ENCODE peak calls at places on chromosome 4, in nine cellular contexts. O is IMR-90, H is esophagus muscularis mucosa, T is uterus, Z is K562, D is breast epithelium, B is tibial nerve, S is ovary, G is adrenal gland. U is an unnamed sample.
A peak's percentile ranks its signal among the peaks of the same experiment; 100 is the strongest.

GRCh38 chr4:186605261-186605865 is 50.0 kb upstream of the MTNR1A start:
- DNase-seq in Z (no peak), B (no peak), S (no peak), G (no peak), D (no peak), H (no peak), O (no peak), T (no peak), U (no peak)

GRCh38 chr4:185587444-185588161 is 52.3 kb upstream of the PDLIM3 start:
- DNase-seq in T (no peak), D (no peak), B (no peak), H (no peak), O (peak; percentile 68), Z (no peak), S (no peak), G (no peak), U (peak; percentile 31)

GRCh38 chr4:140944539-140944938 is 188.4 kb upstream of the TBC1D9 start:
- DNase-seq in S (no peak), D (no peak), Z (no peak), H (no peak), G (no peak), O (peak; percentile 66), T (no peak), B (no peak), U (no peak)

GRCh38 chr4:104728380-104729122 is 233.9 kb upstream of the CXXC4 start:
- DNase-seq in S (no peak), H (no peak), B (no peak), G (peak; percentile 52), O (peak; percentile 83), D (no peak), Z (no peak), T (no peak), U (no peak)

GRCh38 chr4:122776916-122777315 is 44.4 kb downstream of the BBS12 start:
- DNase-seq in D (no peak), O (no peak), B (no peak), Z (no peak), T (no peak), H (no peak), G (no peak), S (no peak), U (no peak)

GRCh38 chr4:52577285-52577968 is 81.7 kb downstream of the USP46 start:
- DNase-seq in H (no peak), G (no peak), O (peak; percentile 81), T (no peak), S (no peak), Z (no peak), B (no peak), D (no peak), U (no peak)

GRCh38 chr4:179095585-179096228 is 1653.5 kb upstream of the AGA start:
- DNase-seq in D (no peak), S (no peak), B (no peak), G (peak; percentile 26), Z (peak; percentile 8), T (no peak), H (no peak), O (peak; percentile 46), U (no peak)

GRCh38 chr4:113835005-113835404 is 73.5 kb upstream of the CAMK2D start:
- DNase-seq in Z (no peak), T (no peak), O (peak; percentile 75), G (no peak), H (no peak), S (no peak), D (no peak), B (no peak), U (no peak)

GRCh38 chr4:87071401-87071800 is 136.6 kb downstream of the AFF1 start:
- DNase-seq in G (no peak), T (no peak), Z (no peak), B (no peak), S (no peak), O (no peak), D (no peak), H (no peak), U (no peak)

GRCh38 chr4:100547541-100548208 is 29.9 kb upstream of the EMCN start:
- DNase-seq in Z (no peak), S (no peak), H (no peak), B (no peak), T (no peak), G (no peak), O (no peak), D (no peak), U (no peak)

GRCh38 chr4:13399257-13399656 is 84.9 kb downstream of the RAB28 start:
- DNase-seq in T (no peak), Z (no peak), S (no peak), H (no peak), G (no peak), O (peak; percentile 31), B (no peak), D (no peak), U (no peak)

GRCh38 chr4:13396161-13396560 is 88.0 kb downstream of the RAB28 start:
- DNase-seq in T (no peak), G (no peak), O (no peak), S (no peak), B (no peak), H (no peak), Z (no peak), D (no peak), U (no peak)
- TF ChIP-seq CTCF in T (no peak), G (no peak), O (no peak), S (no peak), B (no peak), H (no peak), Z (no peak), D (no peak), U (no peak)

GRCh38 chr4:159103406-159104131 is 690 bp downstream of the RAPGEF2 start:
- DNase-seq in O (peak; percentile 23), D (peak; percentile 43), G (peak; percentile 49), S (peak; percentile 46), H (no peak), B (peak; percentile 17), Z (peak; percentile 60), T (peak; percentile 49), U (peak; percentile 70)

GRCh38 chr4:159105063-159105414 is 2.2 kb downstream of the RAPGEF2 start:
- DNase-seq in Z (no peak), H (no peak), D (no peak), T (no peak), G (no peak), O (peak; percentile 61), B (no peak), S (no peak), U (no peak)

GRCh38 chr4:159101983-159102622 is 776 bp upstream of the RAPGEF2 start:
- DNase-seq in D (no peak), S (no peak), B (no peak), G (no peak), H (no peak), O (no peak), T (no peak), Z (no peak), U (no peak)

GRCh38 chr4:159105761-159106243 is 2.9 kb downstream of the RAPGEF2 start:
- DNase-seq in H (peak; percentile 88), G (no peak), T (no peak), O (peak; percentile 85), B (no peak), S (no peak), Z (no peak), D (no peak), U (no peak)

DNA sequence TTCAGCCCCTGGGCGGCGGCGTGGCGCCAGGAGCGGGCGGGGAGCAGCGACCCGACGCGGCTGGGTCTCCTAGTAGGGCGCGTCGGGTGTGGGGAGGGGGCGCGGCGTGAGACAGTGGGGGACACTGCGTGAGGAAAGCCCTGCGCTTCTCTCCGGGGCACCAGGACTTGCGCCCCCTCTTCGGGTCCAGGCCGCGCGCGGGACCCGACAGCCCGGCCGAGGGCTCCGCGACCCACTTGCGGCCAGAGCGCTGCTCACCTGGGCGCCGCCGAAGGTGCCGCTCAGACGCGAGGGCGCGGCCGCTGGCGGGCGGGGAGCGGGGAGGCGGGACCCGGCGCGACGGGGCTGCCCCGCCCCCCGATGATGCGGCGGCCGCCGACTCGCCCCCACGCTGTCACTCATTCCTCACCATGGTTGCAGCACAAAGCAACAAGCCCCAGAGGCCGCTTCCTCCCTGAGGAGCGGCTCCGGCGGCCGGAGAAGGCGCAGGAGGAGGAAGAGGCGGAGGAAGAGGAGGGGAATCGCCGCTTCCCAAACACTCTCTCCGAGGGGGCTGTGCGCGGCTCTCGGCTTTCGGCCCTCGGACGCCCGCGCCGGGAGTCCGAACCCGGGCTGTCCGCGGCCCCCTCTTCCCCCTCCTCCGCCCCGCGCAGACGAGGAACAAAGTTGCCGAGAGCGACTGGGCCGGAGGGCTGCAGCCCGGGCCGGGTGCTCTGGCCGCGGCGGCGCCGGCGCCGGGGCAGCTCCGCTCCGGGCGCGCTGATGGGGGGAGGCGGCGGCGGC is at the start of gene RAPGEF2:
- DNase-seq in G (peak; percentile 94), O (peak; percentile 91), H (peak; percentile 96), B (peak; percentile 85), Z (peak; percentile 94), T (peak; percentile 89), D (peak; percentile 94), S (peak; percentile 93), U (peak; percentile 95)
- TF ChIP-seq POLR2A in G (peak; percentile 59), O (peak; percentile 93), H (peak; percentile 63), B (peak; percentile 98), Z (peak; percentile 76), T (peak; percentile 96), D (peak; percentile 84), S (peak; percentile 92), U (peak; percentile 93)

GRCh38 chr4:110876866-110877265 is 254.0 kb upstream of the PITX2 start:
- DNase-seq in D (no peak), S (no peak), H (no peak), O (no peak), B (no peak), G (no peak), Z (no peak), T (no peak), U (no peak)
- H3K4me3 ChIP-seq in D (no peak overlapping the region), S (no peak overlapping the region), H (no peak overlapping the region), O (no peak overlapping the region), B (no peak overlapping the region), G (no peak overlapping the region), Z (no peak overlapping the region), T (no peak overlapping the region), U (no peak overlapping the region)

GRCh38 chr4:14883166-14883565 is 119.1 kb upstream of the CPEB2 start:
- DNase-seq in G (no peak), H (no peak), O (no peak), Z (no peak), S (no peak), D (no peak), B (no peak), T (no peak), U (no peak)

GRCh38 chr4:14878681-14879080 is 123.6 kb upstream of the CPEB2 start:
- DNase-seq in Z (no peak), D (no peak), T (no peak), S (no peak), O (no peak), B (no peak), G (no peak), H (no peak), U (no peak)

GRCh38 chr4:14879643-14880042 is 122.6 kb upstream of the CPEB2 start:
- DNase-seq in H (no peak), O (no peak), Z (no peak), S (no peak), G (no peak), B (no peak), D (peak; percentile 79), T (no peak), U (no peak)

GRCh38 chr4:14877246-14878220 is 124.7 kb upstream of the CPEB2 start:
- DNase-seq in B (no peak), O (no peak), D (peak; percentile 38), S (no peak), Z (no peak), H (no peak), G (no peak), T (no peak), U (no peak)

DNA sequence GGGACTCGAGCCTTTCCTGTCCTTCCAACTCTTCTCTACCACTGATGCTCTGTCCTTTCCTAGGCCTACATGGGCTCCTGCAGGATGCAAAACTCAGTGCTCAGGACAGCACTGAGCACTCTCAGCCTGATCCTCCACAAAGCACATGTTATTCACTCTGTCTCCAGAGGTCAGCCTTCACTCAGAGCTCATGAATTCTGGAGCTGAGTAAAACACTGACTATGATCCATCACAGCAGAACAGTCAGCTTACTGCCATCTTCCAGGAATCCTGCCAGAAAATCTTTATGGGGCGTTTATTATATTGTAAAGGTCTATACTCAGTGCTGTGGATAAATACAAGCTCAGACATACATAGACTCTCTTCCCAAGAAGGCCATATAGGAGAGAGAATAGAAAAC is 121.5 kb upstream of the CPEB2 start:
- DNase-seq in D (no peak), T (no peak), G (no peak), O (no peak), S (no peak), B (no peak), Z (no peak), H (no peak), U (no peak)
- TF ChIP-seq CTCF in D (no peak), T (no peak), G (no peak), O (no peak), S (no peak), B (no peak), Z (no peak), H (no peak), U (no peak)

U was measured in heart left ventricle.